ENCODE peak calls at places on chromosomes 12 and 14, in ten cellular contexts. One of them, this sample, is unnamed.

GRCh38 chr12:18297883-18298282 is 36.6 kb downstream of the PIK3C2G start:
- DNase-seq in Panc1: no peak
- DNase-seq in fibroblast of lung: no peak
- DNase-seq in neural progenitor cell: no peak
- DNase-seq in tibial nerve: no peak
- DNase-seq in fibroblast of the aortic adventitia: no peak
- DNase-seq in cardiac muscle cell: no peak
- DNase-seq in A549: no peak
- DNase-seq in tibial artery: no peak
- DNase-seq in HFFc6: no peak
- DNase-seq in this sample: no peak

GRCh38 chr12:32988982-32989381 is 92.4 kb upstream of the PKP2 start:
- DNase-seq in tibial nerve: no peak
- DNase-seq in Panc1: no peak
- DNase-seq in fibroblast of the aortic adventitia: no peak
- DNase-seq in HFFc6: no peak
- DNase-seq in tibial artery: no peak
- DNase-seq in cardiac muscle cell: peak
- DNase-seq in neural progenitor cell: peak
- DNase-seq in A549: no peak
- DNase-seq in fibroblast of lung: no peak
- DNase-seq in this sample: no peak

GRCh38 chr12:40020261-40020691 is 85.6 kb downstream of the SLC2A13 start:
- DNase-seq in tibial nerve: no peak
- DNase-seq in A549: no peak
- DNase-seq in cardiac muscle cell: no peak
- DNase-seq in tibial artery: no peak
- DNase-seq in neural progenitor cell: no peak
- DNase-seq in fibroblast of the aortic adventitia: no peak
- DNase-seq in fibroblast of lung: no peak
- DNase-seq in HFFc6: no peak
- DNase-seq in Panc1: no peak
- DNase-seq in this sample: no peak

GRCh38 chr14:64795211-64795610 is 84.5 kb downstream of the SPTB start:
- DNase-seq in fibroblast of the aortic adventitia: no peak
- DNase-seq in tibial artery: no peak
- DNase-seq in HFFc6: no peak
- DNase-seq in cardiac muscle cell: no peak
- DNase-seq in fibroblast of lung: no peak
- DNase-seq in Panc1: no peak
- DNase-seq in tibial nerve: no peak
- DNase-seq in A549: no peak
- DNase-seq in neural progenitor cell: no peak
- DNase-seq in this sample: no peak

GRCh38 chr14:39467889-39468524 is 35.8 kb upstream of the FBXO33 start:
- DNase-seq in cardiac muscle cell: peak
- DNase-seq in fibroblast of the aortic adventitia: peak
- DNase-seq in tibial artery: no peak
- DNase-seq in Panc1: peak
- DNase-seq in neural progenitor cell: peak
- DNase-seq in HFFc6: peak
- DNase-seq in fibroblast of lung: peak
- DNase-seq in A549: no peak
- DNase-seq in tibial nerve: no peak
- DNase-seq in this sample: no peak

GRCh38 chr14:78983126-78983525 is 813.0 kb downstream of the NRXN3 start:
- DNase-seq in fibroblast of the aortic adventitia: peak
- DNase-seq in fibroblast of lung: peak
- DNase-seq in neural progenitor cell: no peak
- DNase-seq in cardiac muscle cell: peak
- DNase-seq in A549: no peak
- DNase-seq in HFFc6: peak
- DNase-seq in Panc1: no peak
- DNase-seq in tibial artery: no peak
- DNase-seq in tibial nerve: no peak
- DNase-seq in this sample: no peak

GRCh38 chr12:62793256-62794217 is 141.4 kb downstream of the PPM1H start:
- DNase-seq in neural progenitor cell: peak
- DNase-seq in tibial artery: peak
- DNase-seq in fibroblast of the aortic adventitia: peak
- DNase-seq in HFFc6: peak
- DNase-seq in tibial nerve: peak
- DNase-seq in A549: peak
- DNase-seq in fibroblast of lung: peak
- DNase-seq in cardiac muscle cell: peak
- DNase-seq in Panc1: peak
- DNase-seq in this sample: peak

GRCh38 chr14:84442481-84442880 is 1087.5 kb upstream of the FLRT2 start:
- DNase-seq in A549: no peak
- DNase-seq in cardiac muscle cell: peak
- DNase-seq in tibial artery: no peak
- DNase-seq in fibroblast of lung: peak
- DNase-seq in tibial nerve: no peak
- DNase-seq in neural progenitor cell: no peak
- DNase-seq in Panc1: no peak
- DNase-seq in HFFc6: no peak
- DNase-seq in fibroblast of the aortic adventitia: no peak
- DNase-seq in this sample: no peak

GRCh38 chr12:47079894-47080724 is at the start of gene AMIGO2:
- DNase-seq in Panc1: no peak
- DNase-seq in cardiac muscle cell: peak
- DNase-seq in fibroblast of the aortic adventitia: peak
- DNase-seq in neural progenitor cell: peak
- DNase-seq in tibial nerve: peak
- DNase-seq in tibial artery: peak
- DNase-seq in fibroblast of lung: peak
- DNase-seq in A549: peak
- DNase-seq in HFFc6: peak
- DNase-seq in this sample: peak

GRCh38 chr14:49897965-49898364 is 5.1 kb downstream of the ARF6 start:
- DNase-seq in fibroblast of lung: no peak
- DNase-seq in neural progenitor cell: no peak
- DNase-seq in cardiac muscle cell: no peak
- DNase-seq in fibroblast of the aortic adventitia: no peak
- DNase-seq in A549: no peak
- DNase-seq in HFFc6: no peak
- DNase-seq in tibial nerve: no peak
- DNase-seq in tibial artery: no peak
- DNase-seq in Panc1: no peak
- DNase-seq in this sample: no peak

GRCh38 chr12:2336409-2336829 is 283.6 kb downstream of the CACNA1C start:
- DNase-seq in A549: no peak
- DNase-seq in tibial nerve: peak
- DNase-seq in cardiac muscle cell: peak
- DNase-seq in neural progenitor cell: no peak
- DNase-seq in tibial artery: no peak
- DNase-seq in fibroblast of lung: peak
- DNase-seq in fibroblast of the aortic adventitia: peak
- DNase-seq in HFFc6: peak
- DNase-seq in Panc1: no peak
- DNase-seq in this sample: no peak

GRCh38 chr12:66735275-66735674 is 56.4 kb upstream of the GRIP1 start:
- DNase-seq in fibroblast of the aortic adventitia: no peak
- DNase-seq in fibroblast of lung: no peak
- DNase-seq in Panc1: no peak
- DNase-seq in neural progenitor cell: no peak
- DNase-seq in tibial nerve: no peak
- DNase-seq in A549: no peak
- DNase-seq in cardiac muscle cell: no peak
- DNase-seq in HFFc6: no peak
- DNase-seq in tibial artery: no peak
- DNase-seq in this sample: no peak

GRCh38 chr14:101126376-101127130 is 223.0 kb upstream of the RTL1 start:
- DNase-seq in fibroblast of the aortic adventitia: no peak
- DNase-seq in A549: no peak
- DNase-seq in tibial artery: peak
- DNase-seq in cardiac muscle cell: no peak
- DNase-seq in Panc1: no peak
- DNase-seq in HFFc6: no peak
- DNase-seq in neural progenitor cell: no peak
- DNase-seq in tibial nerve: no peak
- DNase-seq in fibroblast of lung: no peak
- DNase-seq in this sample: peak

GRCh38 chr14:53603994-53604393 is 352.6 kb downstream of the BMP4 start:
- DNase-seq in fibroblast of the aortic adventitia: no peak
- DNase-seq in cardiac muscle cell: no peak
- DNase-seq in tibial nerve: no peak
- DNase-seq in HFFc6: no peak
- DNase-seq in Panc1: no peak
- DNase-seq in neural progenitor cell: no peak
- DNase-seq in tibial artery: no peak
- DNase-seq in A549: no peak
- DNase-seq in fibroblast of lung: no peak
- DNase-seq in this sample: no peak

GRCh38 chr12:104695453-104696148 is 238.9 kb downstream of the CHST11 start:
- DNase-seq in tibial nerve: no peak
- DNase-seq in Panc1: no peak
- DNase-seq in A549: no peak
- DNase-seq in tibial artery: peak
- DNase-seq in HFFc6: peak
- DNase-seq in fibroblast of lung: peak
- DNase-seq in fibroblast of the aortic adventitia: peak
- DNase-seq in cardiac muscle cell: peak
- DNase-seq in neural progenitor cell: no peak
- DNase-seq in this sample: no peak

DNA sequence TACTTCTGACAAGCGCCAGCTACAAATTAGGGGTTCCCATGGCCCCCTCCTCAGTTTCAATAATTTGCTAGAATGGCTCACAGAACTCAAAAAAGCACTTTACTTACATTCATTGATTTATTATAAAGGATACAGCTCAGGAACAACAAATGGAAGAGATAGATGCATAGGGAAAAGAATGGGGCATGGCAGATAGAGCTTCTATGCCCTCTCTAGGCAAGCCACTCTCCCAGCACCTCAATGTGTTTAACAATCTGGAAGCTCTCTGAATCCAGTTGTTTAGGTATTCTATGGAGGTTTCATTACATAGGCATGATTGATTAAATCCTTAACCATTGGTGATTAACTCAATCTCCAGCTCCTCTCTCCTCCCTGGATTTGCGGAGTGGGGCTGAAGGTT is 184.5 kb upstream of the DAAM1 start:
- DNase-seq in fibroblast of lung: peak
- DNase-seq in HFFc6: no peak
- DNase-seq in neural progenitor cell: peak
- DNase-seq in A549: no peak
- DNase-seq in cardiac muscle cell: peak
- DNase-seq in tibial artery: no peak
- DNase-seq in fibroblast of the aortic adventitia: peak
- DNase-seq in tibial nerve: no peak
- DNase-seq in Panc1: no peak
- DNase-seq in this sample: no peak
- TF ChIP-seq CTCF in fibroblast of lung: peak
- TF ChIP-seq CTCF in HFFc6: peak
- TF ChIP-seq CTCF in neural progenitor cell: no peak
- TF ChIP-seq CTCF in A549: no peak
- TF ChIP-seq CTCF in cardiac muscle cell: peak
- TF ChIP-seq CTCF in tibial artery: no peak
- TF ChIP-seq CTCF in fibroblast of the aortic adventitia: peak
- TF ChIP-seq CTCF in tibial nerve: no peak
- TF ChIP-seq CTCF in Panc1: peak
- TF ChIP-seq CTCF in this sample: no peak

GRCh38 chr14:69547701-69548348 is 26.8 kb downstream of the CCDC177 start:
- DNase-seq in tibial nerve: no peak
- DNase-seq in neural progenitor cell: peak
- DNase-seq in cardiac muscle cell: peak
- DNase-seq in tibial artery: no peak
- DNase-seq in fibroblast of the aortic adventitia: no peak
- DNase-seq in Panc1: no peak
- DNase-seq in fibroblast of lung: no peak
- DNase-seq in HFFc6: no peak
- DNase-seq in A549: no peak
- DNase-seq in this sample: peak
- TF ChIP-seq CTCF in tibial nerve: peak
- TF ChIP-seq CTCF in neural progenitor cell: peak
- TF ChIP-seq CTCF in cardiac muscle cell: peak
- TF ChIP-seq CTCF in tibial artery: peak
- TF ChIP-seq CTCF in fibroblast of the aortic adventitia: peak
- TF ChIP-seq CTCF in Panc1: peak
- TF ChIP-seq CTCF in fibroblast of lung: peak
- TF ChIP-seq CTCF in HFFc6: peak
- TF ChIP-seq CTCF in A549: peak
- TF ChIP-seq CTCF in this sample: peak

DNA sequence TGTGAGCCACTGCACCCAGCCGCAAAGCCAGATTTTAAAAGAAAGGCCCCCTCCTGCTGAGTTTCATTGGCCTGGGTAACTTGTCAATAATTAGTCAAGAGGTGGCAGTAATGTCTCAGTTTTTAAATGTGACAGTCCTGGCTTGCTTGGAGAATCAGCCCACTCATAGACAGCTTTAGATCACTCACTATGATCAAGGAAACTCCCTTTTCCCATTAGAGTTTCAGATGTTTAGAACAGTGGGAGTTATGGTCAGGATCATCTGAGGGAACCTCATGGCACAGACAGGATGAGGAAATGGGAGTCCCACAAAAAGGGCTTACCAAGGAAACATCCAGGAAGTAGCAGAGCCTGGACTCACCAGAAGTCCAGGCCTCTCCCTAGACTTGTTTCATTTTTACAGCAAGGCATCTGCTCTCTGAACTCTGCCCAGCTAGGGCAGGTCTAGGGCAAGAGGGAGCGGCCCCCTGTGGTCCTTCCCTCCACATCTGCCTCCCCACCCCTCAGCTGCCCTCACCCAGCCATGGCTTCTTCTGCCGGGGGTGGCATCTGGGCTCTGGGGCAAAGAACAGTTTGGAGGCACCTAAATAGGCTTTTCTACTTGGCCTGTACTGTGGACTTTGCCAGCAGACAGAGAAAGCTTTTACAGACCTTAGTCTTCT is 11.2 kb downstream of the BCL2L14 start:
- DNase-seq in neural progenitor cell: peak
- DNase-seq in fibroblast of the aortic adventitia: peak
- DNase-seq in A549: peak
- DNase-seq in fibroblast of lung: peak
- DNase-seq in tibial artery: no peak
- DNase-seq in tibial nerve: no peak
- DNase-seq in HFFc6: peak
- DNase-seq in cardiac muscle cell: peak
- DNase-seq in Panc1: peak
- DNase-seq in this sample: no peak
- TF ChIP-seq CTCF in neural progenitor cell: peak
- TF ChIP-seq CTCF in fibroblast of the aortic adventitia: no peak
- TF ChIP-seq CTCF in A549: peak
- TF ChIP-seq CTCF in fibroblast of lung: peak
- TF ChIP-seq CTCF in tibial artery: peak
- TF ChIP-seq CTCF in tibial nerve: peak
- TF ChIP-seq CTCF in HFFc6: peak
- TF ChIP-seq CTCF in cardiac muscle cell: peak
- TF ChIP-seq CTCF in Panc1: peak
- TF ChIP-seq CTCF in this sample: no peak

DNA sequence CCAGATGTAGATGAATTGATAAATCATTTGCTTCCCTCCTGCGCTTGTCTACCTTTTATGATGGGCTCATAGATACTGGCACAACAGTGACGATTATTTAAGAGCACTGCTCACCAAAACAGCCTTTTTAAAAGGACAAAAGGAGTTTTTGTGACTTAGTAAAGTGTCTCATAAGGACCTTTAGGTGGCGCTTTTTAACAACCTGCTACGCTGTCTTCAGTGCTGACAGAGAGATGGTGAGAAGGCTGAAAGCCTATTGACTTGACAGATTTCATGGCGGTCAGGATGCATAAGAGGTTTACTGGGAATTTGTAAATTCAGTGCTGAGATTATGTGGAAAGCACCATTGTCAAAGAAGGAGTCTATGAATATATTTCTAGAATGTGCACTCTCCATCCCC is 87.6 kb downstream of the SLC15A5 start:
- DNase-seq in fibroblast of lung: peak
- DNase-seq in cardiac muscle cell: peak
- DNase-seq in HFFc6: peak
- DNase-seq in neural progenitor cell: peak
- DNase-seq in tibial artery: no peak
- DNase-seq in fibroblast of the aortic adventitia: peak
- DNase-seq in A549: no peak
- DNase-seq in tibial nerve: no peak
- DNase-seq in Panc1: no peak
- DNase-seq in this sample: no peak
- TF ChIP-seq CTCF in fibroblast of lung: no peak
- TF ChIP-seq CTCF in cardiac muscle cell: peak
- TF ChIP-seq CTCF in HFFc6: peak
- TF ChIP-seq CTCF in neural progenitor cell: peak
- TF ChIP-seq CTCF in tibial artery: no peak
- TF ChIP-seq CTCF in fibroblast of the aortic adventitia: peak
- TF ChIP-seq CTCF in A549: peak
- TF ChIP-seq CTCF in tibial nerve: no peak
- TF ChIP-seq CTCF in Panc1: no peak
- TF ChIP-seq CTCF in this sample: no peak

This sample was measured in mesothelial cell of epicardium.